ENCODE peak calls at places on chromosomes 7 and 10, in seven cellular contexts. J, H, P, Z, V, O and S are unnamed samples.

GRCh38 chr7:665251-665650 is 61.2 kb upstream of the DNAAF5 start:
- DNase-seq in P (no peak), Z (no peak), J (no peak), H (peak), V (peak), O (peak), S (peak)

GRCh38 chr7:30974605-30975256 is 11.0 kb downstream of the GHRHR start:
- DNase-seq in J (peak), H (no peak), O (peak), V (no peak), Z (peak), P (peak), S (peak)

GRCh38 chr7:40903872-40904271 is 769.1 kb downstream of the SUGCT start:
- DNase-seq in J (no peak), Z (no peak), V (no peak), P (no peak), H (no peak), O (no peak), S (no peak)

GRCh38 chr7:108235451-108236061 is 105.4 kb upstream of the LAMB4 start:
- DNase-seq in J (no peak), Z (no peak), P (no peak), O (no peak), H (no peak), V (no peak), S (no peak)

GRCh38 chr7:1290262-1291039 is 57.8 kb downstream of the UNCX start:
- DNase-seq in J (no peak), Z (peak), H (no peak), P (no peak), V (peak), O (no peak), S (no peak)

GRCh38 chr10:103929396-103929921 is 11.5 kb upstream of the STN1 start:
- DNase-seq in H (no peak), J (no peak), V (no peak), Z (no peak), P (no peak), O (no peak), S (no peak)

GRCh38 chr7:372939-373791 is 83.2 kb downstream of the FOXL3 start:
- DNase-seq in J (peak), V (peak), O (peak), Z (peak), H (peak), P (no peak), S (peak)

GRCh38 chr10:12539350-12540164 is 190.2 kb downstream of the CAMK1D start:
- DNase-seq in P (no peak), Z (no peak), H (peak), O (no peak), J (no peak), V (no peak), S (no peak)

GRCh38 chr7:55964261-55964801 is at the start of gene NIPSNAP2:
- DNase-seq in H (peak), Z (peak), J (peak), O (no peak), V (peak), P (peak), S (peak)

GRCh38 chr7:87058739-87059524 is 522 bp downstream of the ELAPOR2 start:
- DNase-seq in V (no peak), J (peak), H (peak), P (peak), O (no peak), Z (peak), S (peak)

GRCh38 chr10:77363197-77363596 is 274.4 kb downstream of the KCNMA1 start:
- DNase-seq in H (no peak), O (no peak), P (no peak), Z (no peak), J (no peak), V (no peak), S (no peak)

GRCh38 chr7:105896407-105896842 is 20.0 kb upstream of the ATXN7L1 start:
- DNase-seq in V (no peak), P (no peak), O (no peak), H (no peak), J (peak), Z (no peak), S (peak)

GRCh38 chr10:31952066-31952465 is 23.4 kb upstream of the ARHGAP12 start:
- DNase-seq in V (no peak), H (no peak), J (no peak), Z (no peak), O (no peak), P (no peak), S (no peak)

GRCh38 chr7:110050831-110051230 is 1040.1 kb upstream of the LRRN3 start:
- DNase-seq in V (no peak), O (no peak), P (no peak), J (no peak), H (no peak), Z (no peak), S (peak)

GRCh38 chr10:114309111-114309651 is 70.1 kb downstream of the VWA2 start:
- DNase-seq in J (no peak), O (no peak), Z (no peak), P (no peak), H (peak), V (peak), S (no peak)

GRCh38 chr7:128936798-128937197 is 929 bp upstream of the IRF5 start:
- DNase-seq in H (no peak), Z (no peak), V (no peak), P (no peak), J (no peak), O (no peak), S (no peak)

GRCh38 chr10:2119316-2119715 is 382.0 kb upstream of the ADARB2 start:
- DNase-seq in H (no peak), Z (no peak), V (no peak), J (no peak), O (no peak), P (no peak), S (no peak)

GRCh38 chr10:90227259-90227658 is 525.9 kb downstream of the KIF20B start:
- DNase-seq in P (no peak), V (no peak), Z (no peak), H (no peak), O (no peak), J (no peak), S (no peak)

GRCh38 chr10:60646966-60647796 is 131.1 kb upstream of the CDK1 start:
- DNase-seq in O (peak), V (no peak), J (peak), H (no peak), P (peak), Z (no peak), S (peak)

GRCh38 chr7:157603005-157603404 is 266.2 kb downstream of the DNAJB6 start:
- DNase-seq in V (no peak), P (no peak), H (peak), O (no peak), Z (no peak), J (no peak), S (no peak)

GRCh38 chr7:138848056-138848975 is 50.3 kb upstream of the ATP6V0A4 start:
- DNase-seq in O (no peak), Z (no peak), J (no peak), V (no peak), P (no peak), H (no peak), S (no peak)

GRCh38 chr7:4854916-4855315 is 6.9 kb downstream of the PAPOLB start:
- DNase-seq in V (no peak), O (no peak), H (no peak), P (no peak), Z (no peak), J (no peak), S (no peak)

GRCh38 chr7:33998487-33998886 is 93.1 kb downstream of the BMPER start:
- DNase-seq in P (no peak), Z (no peak), H (no peak), J (no peak), O (peak), V (peak), S (no peak)

DNA sequence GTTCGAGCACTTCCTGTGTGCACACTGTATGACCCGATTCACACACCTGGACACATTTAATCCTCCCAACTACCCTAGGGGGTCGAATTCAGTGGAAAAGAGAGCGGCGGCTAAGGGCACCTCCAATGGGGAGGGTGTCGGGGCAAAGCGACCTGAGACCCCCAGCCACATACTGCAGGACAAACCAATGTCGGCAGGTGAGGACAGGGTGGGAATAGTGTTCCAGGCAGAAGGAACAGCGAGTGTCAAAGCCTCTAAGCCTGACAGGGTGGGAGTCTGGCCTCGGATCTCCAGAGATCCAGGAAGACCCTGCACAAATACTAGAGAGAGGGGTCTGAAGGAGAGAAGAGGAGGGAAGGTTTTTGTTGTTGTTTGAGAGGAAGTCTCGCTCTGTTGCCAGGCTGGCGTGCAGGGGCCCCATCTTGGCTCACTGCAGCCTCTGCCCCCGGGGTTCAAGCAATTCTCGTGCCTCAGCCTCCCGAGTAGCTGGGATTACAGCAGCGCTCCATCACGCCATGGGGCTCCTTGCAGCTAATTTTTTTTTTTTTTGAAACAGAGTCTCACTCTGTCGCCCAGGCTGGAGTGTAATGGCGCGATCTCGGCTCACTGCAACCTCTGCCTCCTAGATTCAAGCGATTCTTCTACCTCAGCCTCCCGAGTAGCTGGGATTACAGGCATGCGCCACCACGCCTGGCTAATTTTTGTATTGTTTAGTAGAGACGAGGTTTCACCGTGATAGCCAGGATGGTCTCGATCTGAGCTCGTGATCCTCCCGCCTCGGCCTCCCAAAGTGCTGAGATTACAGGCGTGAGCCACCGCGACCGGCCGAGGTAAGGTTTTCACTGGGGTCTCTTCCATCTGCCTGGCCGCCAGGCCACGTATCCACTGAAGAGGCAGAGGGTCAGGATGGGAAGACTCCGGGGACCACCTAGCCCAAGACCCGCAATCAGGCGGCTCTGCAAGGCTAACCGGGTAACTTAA is 1.2 kb upstream of the ARPC1B start:
- DNase-seq in O (no peak), Z (no peak), P (no peak), J (no peak), V (no peak), H (no peak), S (no peak)
- H3K4me3 ChIP-seq in O (peak), Z (peak), P (peak), J (peak), V (no peak), H (peak), S (peak)

GRCh38 chr10:97298223-97298571 is 5.8 kb upstream of the ARHGAP19 start:
- DNase-seq in H (no peak), P (no peak), V (no peak), J (no peak), O (no peak), Z (no peak), S (no peak)

GRCh38 chr10:97291357-97292096 is 910 bp downstream of the ARHGAP19 start:
- DNase-seq in V (no peak), J (no peak), P (no peak), H (no peak), Z (no peak), O (no peak), S (peak)

GRCh38 chr10:97297556-97298222 is 5.3 kb upstream of the ARHGAP19 start:
- DNase-seq in V (no peak), P (no peak), Z (no peak), H (no peak), O (peak), J (no peak), S (no peak)

GRCh38 chr10:97292862-97293198 is 393 bp upstream of the ARHGAP19 start:
- DNase-seq in J (no peak), H (no peak), P (no peak), Z (no peak), O (no peak), V (no peak), S (no peak)

DNA sequence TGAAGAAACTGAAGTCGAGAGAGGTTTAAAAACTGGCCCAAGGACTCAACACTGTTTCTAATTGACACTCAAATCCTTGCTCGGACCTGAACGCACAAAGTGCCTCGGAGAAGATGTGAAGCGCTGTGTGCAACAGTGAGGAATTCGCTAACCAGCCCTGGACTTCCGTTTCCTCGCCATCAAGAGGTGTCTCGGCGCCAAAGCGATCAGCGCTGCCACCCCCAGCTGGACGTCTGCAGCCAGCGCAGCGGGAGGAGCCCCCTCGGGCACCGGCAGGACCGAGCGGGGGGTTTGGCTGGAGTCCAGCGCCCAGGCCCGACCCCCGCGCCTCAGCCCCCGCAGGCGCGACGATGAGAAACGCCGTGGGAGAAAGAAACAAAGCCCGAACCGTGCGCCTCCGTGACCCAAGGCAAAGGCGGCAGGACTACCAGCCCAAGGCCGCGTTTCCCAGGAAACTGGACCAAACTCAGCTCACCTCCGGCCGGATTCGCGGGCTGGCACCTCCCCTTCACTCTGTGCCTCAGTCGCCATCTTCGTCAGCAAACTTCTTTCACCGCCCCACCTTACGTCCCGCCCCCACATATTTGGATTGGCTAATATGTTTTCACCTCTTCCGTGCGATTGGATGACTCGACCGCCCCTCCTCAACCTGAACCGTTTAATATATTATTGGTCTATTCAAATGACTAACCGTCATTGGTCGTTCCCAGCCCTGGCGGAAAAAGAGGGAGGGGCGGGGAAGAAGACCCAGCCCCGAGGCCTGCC is at the start of gene ARHGAP19:
- DNase-seq in P (peak), O (peak), Z (peak), V (peak), J (peak), H (peak), S (peak)
- TF ChIP-seq EP300 in P (no peak), O (peak), Z (peak), V (peak), J (no peak), H (no peak), S (no peak)

GRCh38 chr10:112209534-112210200 is 26.1 kb upstream of the GPAM start:
- DNase-seq in O (no peak), J (no peak), V (no peak), H (no peak), P (no peak), Z (no peak), S (peak)

GRCh38 chr10:112210672-112211071 is 27.1 kb upstream of the GPAM start:
- DNase-seq in Z (no peak), O (no peak), P (no peak), J (no peak), H (no peak), V (no peak), S (no peak)

GRCh38 chr10:112208292-112208691 is 24.7 kb upstream of the GPAM start:
- DNase-seq in V (no peak), H (no peak), O (no peak), P (no peak), J (no peak), Z (no peak), S (no peak)

GRCh38 chr10:112213098-112213823 is 29.7 kb upstream of the GPAM start:
- DNase-seq in O (no peak), V (no peak), H (no peak), J (no peak), Z (no peak), P (no peak), S (no peak)

GRCh38 chr10:112208981-112209380 is 25.4 kb upstream of the GPAM start:
- DNase-seq in J (no peak), H (no peak), Z (no peak), P (no peak), O (no peak), V (no peak), S (no peak)
- H3K4me3 ChIP-seq in J (no peak), H (no peak), Z (no peak), P (no peak), O (no peak), V (no peak), S (no peak)

GRCh38 chr10:953836-954235 is 22.3 kb upstream of the LARP4B start:
- DNase-seq in V (no peak), H (no peak), O (no peak), Z (no peak), J (no peak), P (no peak), S (no peak)

GRCh38 chr10:955820-956217 is 24.3 kb upstream of the LARP4B start:
- DNase-seq in P (no peak), J (no peak), H (no peak), O (no peak), Z (no peak), V (peak), S (no peak)

GRCh38 chr10:958106-958505 is 26.6 kb upstream of the LARP4B start:
- DNase-seq in O (no peak), Z (no peak), V (no peak), J (no peak), P (no peak), H (no peak), S (no peak)

GRCh38 chr10:954396-954795 is 22.9 kb upstream of the LARP4B start:
- DNase-seq in P (no peak), Z (no peak), J (no peak), O (no peak), V (no peak), H (no peak), S (no peak)

GRCh38 chr10:955127-955819 is 23.8 kb upstream of the LARP4B start:
- DNase-seq in H (no peak), V (peak), Z (no peak), J (no peak), P (no peak), O (no peak), S (no peak)
- TF ChIP-seq EP300 in H (no peak), V (no peak), Z (no peak), J (no peak), P (no peak), O (no peak), S (no peak)

GRCh38 chr7:29282819-29283414 is 88.3 kb downstream of the CHN2 start:
- DNase-seq in P (no peak), H (no peak), O (no peak), Z (no peak), J (no peak), V (no peak), S (no peak)

GRCh38 chr7:29285451-29285807 is 90.9 kb downstream of the CHN2 start:
- DNase-seq in O (peak), P (peak), H (no peak), V (no peak), Z (no peak), J (no peak), S (no peak)

GRCh38 chr7:29285861-29286260 is 91.3 kb downstream of the CHN2 start:
- DNase-seq in P (no peak), Z (no peak), V (no peak), H (no peak), J (no peak), O (no peak), S (no peak)

GRCh38 chr7:29287366-29287765 is 92.8 kb downstream of the CHN2 start:
- DNase-seq in J (no peak), Z (no peak), H (no peak), P (peak), V (no peak), O (no peak), S (no peak)

DNA sequence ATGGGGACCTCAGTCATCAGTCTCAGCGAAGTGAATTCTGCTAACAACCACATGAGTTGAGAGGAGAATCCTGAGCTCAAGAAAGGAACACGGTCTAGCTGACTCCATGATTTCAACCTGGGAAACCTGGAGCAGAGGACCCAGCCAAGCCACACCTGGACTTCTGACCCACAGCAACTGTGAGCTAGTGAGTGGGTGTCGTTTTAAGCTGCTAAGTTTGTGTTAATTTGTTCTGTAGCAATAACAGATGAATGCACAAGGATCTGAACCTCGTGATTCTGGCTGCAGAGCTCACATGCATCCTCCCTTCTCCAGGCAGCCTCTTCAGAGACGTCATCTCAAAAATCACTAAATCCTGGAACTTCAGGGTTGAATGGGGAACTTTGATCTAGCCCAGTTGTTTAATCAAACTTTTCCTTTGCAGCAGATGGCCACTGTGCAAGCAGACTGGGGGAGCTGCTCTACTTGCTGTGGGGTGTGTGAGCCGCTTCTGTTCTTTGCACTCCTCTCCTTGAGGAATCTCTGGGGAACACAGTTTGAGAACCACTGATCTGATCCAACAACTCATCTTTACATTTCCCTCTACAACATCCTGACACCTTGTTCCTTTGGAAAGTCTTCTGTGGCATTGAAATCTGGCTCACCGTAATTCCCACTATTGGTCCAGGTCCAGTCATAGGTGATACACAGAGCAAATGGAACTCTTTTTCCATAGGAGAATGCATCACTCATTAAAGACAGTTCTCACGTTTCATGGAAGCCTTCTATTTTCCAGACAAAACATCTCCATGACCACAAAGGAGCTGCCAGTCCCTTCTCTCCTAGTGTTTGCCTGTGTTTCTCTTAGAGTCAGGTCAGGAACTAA is 90.2 kb downstream of the CHN2 start:
- DNase-seq in Z (no peak), V (no peak), O (no peak), P (no peak), H (no peak), J (no peak), S (no peak)
- H3K4me3 ChIP-seq in Z (no peak), V (no peak), O (no peak), P (no peak), H (no peak), J (no peak), S (no peak)